ENCODE peak calls at places on chromosomes 16 and 17, in seven cellular contexts. F is GM23338, P is neural progenitor cell, O is HCT116, M is GM23248, V is MM.1S, A is PC-3. S is an unnamed sample.

GRCh38 chr17:78805301-78805700 is 23.2 kb upstream of the CYTH1 start:
- DNase-seq in V (no peak), O (no peak), P (no peak), M (no peak), A (no peak), F (no peak), S (no peak)

GRCh38 chr16:49022351-49022963 is 259.2 kb downstream of the CBLN1 start:
- DNase-seq in M (no peak), A (peak; percentile 43), O (no peak), F (peak; percentile 31), V (no peak), P (no peak), S (no peak)

GRCh38 chr16:85393674-85394510 is 219.2 kb upstream of the GSE1 start:
- DNase-seq in O (no peak), A (peak; percentile 23), P (peak; percentile 88), M (peak; percentile 64), F (peak; percentile 83), V (peak; percentile 13), S (peak; percentile 87)

GRCh38 chr17:39252788-39253460 is 27.2 kb upstream of the STAC2 start:
- DNase-seq in P (no peak), F (peak; percentile 64), V (no peak), M (no peak), A (no peak), O (no peak), S (no peak)

GRCh38 chr17:11990363-11990983 is 6.8 kb downstream of the ZNF18 start:
- DNase-seq in V (no peak), M (no peak), F (no peak), A (no peak), O (no peak), P (no peak), S (no peak)

GRCh38 chr16:80462902-80463301 is 77.9 kb upstream of the DYNLRB2 start:
- DNase-seq in M (no peak), F (no peak), V (no peak), O (no peak), P (no peak), A (no peak), S (peak; percentile 17)

GRCh38 chr16:85735225-85735722 is 15.6 kb downstream of the C16orf74 start:
- DNase-seq in P (no peak), A (no peak), V (no peak), M (no peak), F (no peak), O (no peak), S (no peak)

GRCh38 chr16:57470683-57471082 is 8.2 kb downstream of the POLR2C start:
- DNase-seq in P (no peak), V (no peak), A (no peak), F (no peak), O (no peak), M (no peak), S (peak; percentile 51)

GRCh38 chr16:87483481-87483880 is 9.3 kb downstream of the ZCCHC14 start:
- DNase-seq in V (no peak), F (no peak), A (no peak), M (no peak), P (no peak), O (no peak), S (no peak)

GRCh38 chr17:78378225-78379133 is at the start of gene PGS1:
- DNase-seq in F (peak; percentile 86), O (peak; percentile 49), V (peak; percentile 80), P (peak; percentile 84), M (peak; percentile 89), A (peak; percentile 78), S (peak; percentile 89)

GRCh38 chr17:73197141-73197540 is 4.3 kb downstream of the COG1 start:
- DNase-seq in O (no peak), F (no peak), M (no peak), P (no peak), V (no peak), A (no peak), S (no peak)

GRCh38 chr16:77398495-77398894 is 36.3 kb downstream of the ADAMTS18 start:
- DNase-seq in M (no peak), A (no peak), V (no peak), P (no peak), O (no peak), F (no peak), S (no peak)

GRCh38 chr16:84593825-84594724 is 23.8 kb downstream of the COTL1 start:
- DNase-seq in F (peak; percentile 64), P (no peak), V (peak; percentile 37), O (no peak), A (no peak), M (no peak), S (no peak)

GRCh38 chr16:57863434-57864160 is 61.3 kb upstream of the KIFC3 start:
- DNase-seq in M (peak; percentile 88), P (peak; percentile 70), V (peak; percentile 35), A (peak; percentile 71), O (peak; percentile 45), F (peak; percentile 88), S (peak; percentile 81)

GRCh38 chr16:46482895-46483294 is 138.3 kb downstream of the SHCBP1 start:
- DNase-seq in A (no peak), F (peak; percentile 1), V (no peak), M (no peak), O (no peak), P (no peak), S (no peak)

GRCh38 chr17:64336760-64337413 is 53.8 kb downstream of the PECAM1 start:
- DNase-seq in P (no peak), O (no peak), A (no peak), M (no peak), F (peak; percentile 55), V (no peak), S (no peak)

GRCh38 chr17:42407289-42407836 is 15.7 kb downstream of the CAVIN1 start:
- DNase-seq in V (peak; percentile 61), F (peak; percentile 91), A (no peak), O (no peak), M (peak; percentile 80), P (peak; percentile 79), S (peak; percentile 76)

GRCh38 chr17:31390426-31390747 is 1.1 kb upstream of the RAB11FIP4 start:
- DNase-seq in M (no peak), F (no peak), A (no peak), P (no peak), V (no peak), O (no peak), S (no peak)

GRCh38 chr17:64387545-64388171 is 3.0 kb downstream of the PECAM1 start:
- DNase-seq in P (no peak), F (peak; percentile 8), V (no peak), O (no peak), A (no peak), M (no peak), S (no peak)

GRCh38 chr17:18361837-18362380 is 1.4 kb downstream of the SHMT1 start:
- DNase-seq in A (no peak), M (no peak), P (no peak), F (no peak), O (no peak), V (no peak), S (no peak)

GRCh38 chr16:17224859-17225258 is 245.9 kb downstream of the XYLT1 start:
- DNase-seq in O (no peak), A (no peak), M (peak; percentile 78), F (no peak), V (no peak), P (no peak), S (peak; percentile 14)

DNA sequence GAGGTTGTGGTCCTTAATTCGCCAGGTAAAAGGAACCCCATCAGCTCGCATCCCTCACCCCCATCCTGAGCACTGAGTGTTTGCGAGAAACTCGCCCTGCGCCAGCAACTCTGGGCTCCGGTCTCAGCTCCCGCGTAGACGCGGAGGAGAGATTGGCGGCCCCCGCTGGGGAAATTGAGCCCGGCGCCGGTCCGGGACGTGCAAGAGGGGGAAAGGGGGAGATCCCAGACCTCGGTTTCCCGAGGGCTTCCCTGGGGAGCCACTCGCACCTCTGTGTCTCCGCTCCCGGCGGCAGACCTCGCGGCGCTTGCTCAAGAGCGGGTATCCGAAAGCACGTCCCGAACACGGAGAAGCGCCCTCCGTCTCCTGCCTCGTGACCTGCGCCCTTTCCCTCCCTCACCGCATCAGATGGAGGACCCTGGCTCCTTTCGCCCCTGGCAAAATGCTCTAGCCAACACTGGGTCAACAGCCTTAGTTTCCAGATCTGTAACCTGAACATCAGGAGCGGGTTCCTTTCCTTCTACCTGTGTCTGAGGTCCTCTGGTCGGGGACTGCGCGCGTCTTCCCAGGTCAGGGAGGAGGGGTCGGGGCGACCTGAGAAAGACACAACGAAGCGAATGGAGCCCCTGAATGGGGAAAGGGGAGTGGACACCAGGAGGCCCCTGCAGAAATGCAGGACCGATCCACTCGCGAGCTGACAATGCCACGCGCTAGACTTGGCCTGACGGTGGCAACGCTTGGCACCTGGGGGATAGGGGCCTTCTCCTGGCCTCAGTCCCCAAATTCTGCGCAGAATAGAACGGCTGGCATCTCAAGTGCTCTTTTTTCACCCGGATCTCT is 2.9 kb upstream of the SOX9 start:
- DNase-seq in A (no peak), F (peak; percentile 55), V (no peak), M (peak; percentile 58), P (peak; percentile 67), O (no peak), S (no peak)
- TF ChIP-seq EZH2 in A (no peak), F (peak; percentile 5), V (no peak), M (peak; percentile 43), P (peak; percentile 27), O (no peak), S (peak; percentile 34)

GRCh38 chr16:28042856-28043255 is 20.7 kb downstream of the GSG1L start:
- DNase-seq in O (no peak), M (peak; percentile 55), V (no peak), P (no peak), F (no peak), A (no peak), S (no peak)
- TF ChIP-seq EZH2phosphoT487 in O (no peak), M (no peak), V (no peak), P (no peak), F (no peak), A (no peak), S (no peak)

DNA sequence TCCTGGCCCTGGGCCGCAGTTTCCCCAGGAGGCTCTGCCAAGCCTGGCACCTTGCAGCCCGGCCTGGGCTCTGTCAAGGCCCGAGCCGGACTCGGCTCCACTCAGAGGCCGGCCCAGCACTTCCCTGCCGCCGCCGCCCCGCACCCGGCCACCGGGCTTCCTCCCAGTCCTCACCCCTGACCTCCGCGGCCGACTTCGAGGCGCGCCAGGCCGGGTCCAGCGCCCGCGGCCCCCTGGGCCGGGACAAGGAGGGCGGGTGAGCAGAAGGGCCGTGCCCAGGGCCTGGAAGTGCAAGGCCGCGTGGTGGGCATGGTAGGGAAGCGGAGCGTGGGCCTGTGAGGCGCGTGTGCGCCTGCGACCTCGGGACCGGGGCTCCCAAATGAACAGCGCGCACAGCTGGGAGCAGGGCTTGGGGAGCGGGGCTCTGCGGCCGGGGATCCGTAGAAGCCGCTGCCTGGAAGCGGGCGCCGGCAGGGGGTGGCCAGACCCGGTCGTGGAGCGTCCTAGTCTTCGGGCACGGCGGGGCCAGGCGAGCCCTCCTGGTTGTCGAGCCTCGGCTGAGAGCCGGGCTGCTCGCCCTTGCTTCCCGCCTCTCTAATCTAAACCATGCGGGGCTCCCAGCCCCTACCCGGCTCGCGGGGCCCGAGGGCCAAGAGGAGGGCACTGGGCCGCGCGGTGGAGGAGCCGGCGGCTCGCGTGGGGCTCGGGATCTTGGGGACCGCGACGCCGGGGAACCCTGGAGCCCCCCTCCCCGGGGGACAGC is 503 bp upstream of the TBX4 start:
- DNase-seq in O (no peak), V (no peak), P (peak; percentile 74), M (peak; percentile 27), A (no peak), F (peak; percentile 64), S (no peak)
- TF ChIP-seq EZH2 in O (no peak), V (no peak), P (peak; percentile 97), M (no peak), A (no peak), F (peak; percentile 92), S (peak; percentile 84)

DNA sequence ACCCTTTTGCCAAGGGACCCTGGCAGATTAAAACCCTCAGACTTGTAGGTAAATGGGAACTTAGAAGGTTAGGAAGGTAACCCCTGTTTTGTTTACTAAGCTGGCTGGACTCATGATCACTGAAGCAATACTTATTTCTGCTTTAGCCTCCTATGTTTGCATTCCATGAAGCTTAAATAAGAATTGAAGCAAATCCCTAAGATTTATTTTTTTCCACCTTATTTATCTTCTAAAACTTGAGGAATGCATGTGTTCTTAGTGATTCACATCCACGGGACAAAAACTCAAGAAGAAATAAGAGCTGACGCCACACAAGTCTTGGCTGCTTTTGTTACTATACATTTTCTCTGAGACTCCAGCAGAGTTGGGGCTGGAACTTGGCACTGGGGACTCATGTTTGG is 35.5 kb downstream of the CLUAP1 start:
- DNase-seq in A (no peak), M (peak; percentile 74), O (no peak), P (no peak), V (no peak), F (no peak), S (no peak)
- TF ChIP-seq EZH2phosphoT487 in A (no peak), M (no peak), O (no peak), P (no peak), V (no peak), F (no peak), S (no peak)